ENCODE peak calls at places on chromosomes 1 and 21, in seven cellular contexts. One of them, this sample, is unnamed.

GRCh38 chr21:45427331-45428271 is 22.6 kb downstream of the COL18A1 start:
- DNase-seq in A549: peak; percentile 89
- DNase-seq in CD8-positive, alpha-beta memory T cell: no peak
- DNase-seq in left ventricle myocardium inferior: peak; percentile 42
- DNase-seq in left lung: peak; percentile 78
- DNase-seq in RWPE1: peak; percentile 95
- DNase-seq in stomach: peak; percentile 36
- DNase-seq in this sample: no peak

GRCh38 chr1:114063544-114063943 is 84.3 kb downstream of the OLFML3 start:
- DNase-seq in stomach: no peak
- DNase-seq in left ventricle myocardium inferior: no peak
- DNase-seq in left lung: no peak
- DNase-seq in A549: no peak
- DNase-seq in RWPE1: no peak
- DNase-seq in CD8-positive, alpha-beta memory T cell: no peak
- DNase-seq in this sample: no peak

GRCh38 chr1:154221815-154222081 is 993 bp downstream of the UBAP2L start:
- DNase-seq in RWPE1: no peak
- DNase-seq in stomach: no peak
- DNase-seq in left lung: no peak
- DNase-seq in A549: peak; percentile 56
- DNase-seq in CD8-positive, alpha-beta memory T cell: no peak
- DNase-seq in left ventricle myocardium inferior: no peak
- DNase-seq in this sample: no peak

GRCh38 chr1:66996018-66996682 is 57.8 kb downstream of the SLC35D1 start:
- DNase-seq in RWPE1: peak; percentile 38
- DNase-seq in CD8-positive, alpha-beta memory T cell: peak; percentile 10
- DNase-seq in A549: peak; percentile 69
- DNase-seq in stomach: peak; percentile 78
- DNase-seq in left lung: no peak
- DNase-seq in left ventricle myocardium inferior: no peak
- DNase-seq in this sample: peak; percentile 18

GRCh38 chr21:37430184-37430821 is 63.7 kb downstream of the DYRK1A start:
- DNase-seq in left ventricle myocardium inferior: no peak
- DNase-seq in left lung: no peak
- DNase-seq in A549: no peak
- DNase-seq in CD8-positive, alpha-beta memory T cell: no peak
- DNase-seq in stomach: no peak
- DNase-seq in RWPE1: peak; percentile 12
- DNase-seq in this sample: no peak

GRCh38 chr21:38341546-38342012 is 84.8 kb downstream of the KCNJ15 start:
- DNase-seq in RWPE1: no peak
- DNase-seq in A549: no peak
- DNase-seq in CD8-positive, alpha-beta memory T cell: no peak
- DNase-seq in left ventricle myocardium inferior: no peak
- DNase-seq in stomach: peak; percentile 49
- DNase-seq in left lung: no peak
- DNase-seq in this sample: no peak

GRCh38 chr1:100661176-100661575 is 58.4 kb upstream of the VCAM1 start:
- DNase-seq in left ventricle myocardium inferior: no peak
- DNase-seq in RWPE1: no peak
- DNase-seq in left lung: no peak
- DNase-seq in stomach: no peak
- DNase-seq in A549: no peak
- DNase-seq in CD8-positive, alpha-beta memory T cell: no peak
- DNase-seq in this sample: no peak

GRCh38 chr1:113253187-113253966 is 136.9 kb upstream of the MAGI3 start:
- DNase-seq in left lung: no peak
- DNase-seq in RWPE1: no peak
- DNase-seq in stomach: no peak
- DNase-seq in CD8-positive, alpha-beta memory T cell: no peak
- DNase-seq in A549: no peak
- DNase-seq in left ventricle myocardium inferior: no peak
- DNase-seq in this sample: no peak

GRCh38 chr1:241482761-241483250 is 36.7 kb downstream of the FH start:
- DNase-seq in stomach: no peak
- DNase-seq in CD8-positive, alpha-beta memory T cell: no peak
- DNase-seq in left lung: no peak
- DNase-seq in A549: peak; percentile 25
- DNase-seq in RWPE1: peak; percentile 65
- DNase-seq in left ventricle myocardium inferior: no peak
- DNase-seq in this sample: no peak

GRCh38 chr1:225987491-225988316 is 11.4 kb downstream of the SDE2 start:
- DNase-seq in CD8-positive, alpha-beta memory T cell: no peak
- DNase-seq in A549: peak; percentile 58
- DNase-seq in left lung: no peak
- DNase-seq in left ventricle myocardium inferior: no peak
- DNase-seq in RWPE1: peak; percentile 56
- DNase-seq in stomach: no peak
- DNase-seq in this sample: no peak

GRCh38 chr1:39268112-39268581 is 63.7 kb downstream of the MACF1 start:
- DNase-seq in A549: no peak
- DNase-seq in RWPE1: no peak
- DNase-seq in left ventricle myocardium inferior: no peak
- DNase-seq in stomach: no peak
- DNase-seq in CD8-positive, alpha-beta memory T cell: no peak
- DNase-seq in left lung: no peak
- DNase-seq in this sample: no peak

GRCh38 chr1:225462714-225463574 is 35.1 kb upstream of the LBR start:
- DNase-seq in left ventricle myocardium inferior: no peak
- DNase-seq in A549: no peak
- DNase-seq in left lung: no peak
- DNase-seq in CD8-positive, alpha-beta memory T cell: no peak
- DNase-seq in stomach: no peak
- DNase-seq in RWPE1: peak; percentile 64
- DNase-seq in this sample: peak; percentile 21

GRCh38 chr1:47510282-47510811 is 72.5 kb downstream of the FOXD2 start:
- DNase-seq in left ventricle myocardium inferior: no peak
- DNase-seq in CD8-positive, alpha-beta memory T cell: no peak
- DNase-seq in A549: no peak
- DNase-seq in left lung: no peak
- DNase-seq in RWPE1: no peak
- DNase-seq in stomach: no peak
- DNase-seq in this sample: no peak

GRCh38 chr1:224783006-224783651 is 146.3 kb upstream of the DNAH14 start:
- DNase-seq in A549: no peak
- DNase-seq in left ventricle myocardium inferior: no peak
- DNase-seq in left lung: no peak
- DNase-seq in stomach: no peak
- DNase-seq in CD8-positive, alpha-beta memory T cell: no peak
- DNase-seq in RWPE1: no peak
- DNase-seq in this sample: no peak

GRCh38 chr1:56963667-56964066 is 2.1 kb downstream of the C8B start:
- DNase-seq in left ventricle myocardium inferior: no peak
- DNase-seq in left lung: no peak
- DNase-seq in A549: no peak
- DNase-seq in stomach: no peak
- DNase-seq in CD8-positive, alpha-beta memory T cell: no peak
- DNase-seq in RWPE1: no peak
- DNase-seq in this sample: no peak

GRCh38 chr1:160416369-160416768 is 16.0 kb downstream of the VANGL2 start:
- DNase-seq in left lung: peak; percentile 54
- DNase-seq in stomach: no peak
- DNase-seq in A549: peak; percentile 59
- DNase-seq in RWPE1: peak; percentile 55
- DNase-seq in left ventricle myocardium inferior: no peak
- DNase-seq in CD8-positive, alpha-beta memory T cell: no peak
- DNase-seq in this sample: no peak

GRCh38 chr1:153509729-153510354 is 25.9 kb downstream of the S100A6 start:
- DNase-seq in RWPE1: no peak
- DNase-seq in left lung: no peak
- DNase-seq in left ventricle myocardium inferior: no peak
- DNase-seq in stomach: peak; percentile 55
- DNase-seq in A549: peak; percentile 72
- DNase-seq in CD8-positive, alpha-beta memory T cell: peak; percentile 42
- DNase-seq in this sample: no peak

GRCh38 chr1:160776178-160776577 is 19.8 kb upstream of the LY9 start:
- DNase-seq in A549: no peak
- DNase-seq in CD8-positive, alpha-beta memory T cell: no peak
- DNase-seq in RWPE1: no peak
- DNase-seq in stomach: no peak
- DNase-seq in left lung: no peak
- DNase-seq in left ventricle myocardium inferior: no peak
- DNase-seq in this sample: no peak

GRCh38 chr1:41533016-41533730 is 48.7 kb upstream of the EDN2 start:
- DNase-seq in left ventricle myocardium inferior: no peak
- DNase-seq in CD8-positive, alpha-beta memory T cell: no peak
- DNase-seq in A549: no peak
- DNase-seq in stomach: no peak
- DNase-seq in left lung: peak; percentile 48
- DNase-seq in RWPE1: no peak
- DNase-seq in this sample: no peak

GRCh38 chr1:151049458-151049857 is 1.9 kb downstream of the C1orf56 start:
- DNase-seq in RWPE1: no peak
- DNase-seq in stomach: no peak
- DNase-seq in CD8-positive, alpha-beta memory T cell: no peak
- DNase-seq in A549: no peak
- DNase-seq in left lung: no peak
- DNase-seq in left ventricle myocardium inferior: no peak
- DNase-seq in this sample: no peak

GRCh38 chr1:59967141-59967697 is 40.6 kb upstream of the CYP2J2 start:
- DNase-seq in CD8-positive, alpha-beta memory T cell: no peak
- DNase-seq in A549: no peak
- DNase-seq in left ventricle myocardium inferior: no peak
- DNase-seq in left lung: no peak
- DNase-seq in stomach: no peak
- DNase-seq in RWPE1: no peak
- DNase-seq in this sample: no peak

GRCh38 chr1:33163621-33164071 is 18.2 kb downstream of the TRIM62 start:
- DNase-seq in left ventricle myocardium inferior: no peak
- DNase-seq in RWPE1: no peak
- DNase-seq in A549: no peak
- DNase-seq in left lung: no peak
- DNase-seq in CD8-positive, alpha-beta memory T cell: no peak
- DNase-seq in stomach: no peak
- DNase-seq in this sample: no peak

GRCh38 chr1:224726783-224727182 is 110.7 kb downstream of the CNIH3 start:
- DNase-seq in left ventricle myocardium inferior: no peak
- DNase-seq in CD8-positive, alpha-beta memory T cell: no peak
- DNase-seq in left lung: no peak
- DNase-seq in A549: no peak
- DNase-seq in RWPE1: peak; percentile 53
- DNase-seq in stomach: no peak
- DNase-seq in this sample: no peak

GRCh38 chr1:196309386-196309785 is 298.9 kb downstream of the KCNT2 start:
- DNase-seq in left lung: no peak
- DNase-seq in CD8-positive, alpha-beta memory T cell: no peak
- DNase-seq in left ventricle myocardium inferior: no peak
- DNase-seq in RWPE1: peak; percentile 38
- DNase-seq in stomach: no peak
- DNase-seq in A549: peak; percentile 42
- DNase-seq in this sample: no peak

GRCh38 chr1:79460773-79461436 is 454.4 kb upstream of the ADGRL4 start:
- DNase-seq in left lung: no peak
- DNase-seq in RWPE1: no peak
- DNase-seq in stomach: no peak
- DNase-seq in left ventricle myocardium inferior: no peak
- DNase-seq in A549: no peak
- DNase-seq in CD8-positive, alpha-beta memory T cell: no peak
- DNase-seq in this sample: no peak

GRCh38 chr21:43306391-43306790 is 120.5 kb downstream of the SIK1 start:
- DNase-seq in left ventricle myocardium inferior: peak; percentile 9
- DNase-seq in RWPE1: no peak
- DNase-seq in stomach: no peak
- DNase-seq in A549: no peak
- DNase-seq in left lung: peak; percentile 37
- DNase-seq in CD8-positive, alpha-beta memory T cell: no peak
- DNase-seq in this sample: no peak
- H3K27ac ChIP-seq in left ventricle myocardium inferior: no peak overlapping the region
- H3K27ac ChIP-seq in RWPE1: peak overlapping the region; percentile 97
- H3K27ac ChIP-seq in stomach: peak overlapping the region; percentile 46
- H3K27ac ChIP-seq in A549: peak overlapping the region; percentile 86
- H3K27ac ChIP-seq in left lung: no peak overlapping the region
- H3K27ac ChIP-seq in CD8-positive, alpha-beta memory T cell: no peak overlapping the region
- H3K27ac ChIP-seq in this sample: no peak overlapping the region

GRCh38 chr1:237702161-237702560 is 188.6 kb downstream of the ZP4 start:
- DNase-seq in A549: no peak
- DNase-seq in RWPE1: no peak
- DNase-seq in stomach: no peak
- DNase-seq in CD8-positive, alpha-beta memory T cell: no peak
- DNase-seq in left lung: no peak
- DNase-seq in left ventricle myocardium inferior: no peak
- DNase-seq in this sample: no peak
- H3K27ac ChIP-seq in A549: no peak overlapping the region
- H3K27ac ChIP-seq in RWPE1: no peak overlapping the region
- H3K27ac ChIP-seq in stomach: no peak overlapping the region
- H3K27ac ChIP-seq in CD8-positive, alpha-beta memory T cell: no peak overlapping the region
- H3K27ac ChIP-seq in left lung: no peak overlapping the region
- H3K27ac ChIP-seq in left ventricle myocardium inferior: no peak overlapping the region
- H3K27ac ChIP-seq in this sample: no peak overlapping the region

DNA sequence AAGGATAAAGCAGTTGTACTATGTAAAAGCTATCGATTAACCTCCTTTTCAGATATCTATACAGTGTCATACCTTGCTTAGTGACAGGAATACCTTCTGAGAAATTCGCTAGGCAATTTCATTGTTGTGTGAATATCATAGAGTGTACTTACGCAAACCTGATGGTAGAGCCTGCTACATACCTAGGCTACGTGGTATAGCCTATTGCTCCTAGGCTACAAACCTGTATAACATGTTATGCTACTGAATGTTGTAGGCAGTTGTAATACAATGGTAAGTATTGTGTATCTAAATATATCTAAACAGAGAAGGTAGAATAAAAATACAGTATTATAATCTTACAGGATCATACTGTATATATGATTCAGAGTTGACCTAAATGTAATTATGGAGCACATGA is 26.5 kb downstream of the FLVCR1 start:
- DNase-seq in A549: no peak
- DNase-seq in left ventricle myocardium inferior: no peak
- DNase-seq in left lung: no peak
- DNase-seq in CD8-positive, alpha-beta memory T cell: no peak
- DNase-seq in RWPE1: no peak
- DNase-seq in stomach: no peak
- DNase-seq in this sample: no peak
- H3K27ac ChIP-seq in A549: no peak overlapping the region
- H3K27ac ChIP-seq in left ventricle myocardium inferior: no peak overlapping the region
- H3K27ac ChIP-seq in left lung: no peak overlapping the region
- H3K27ac ChIP-seq in CD8-positive, alpha-beta memory T cell: no peak overlapping the region
- H3K27ac ChIP-seq in RWPE1: no peak overlapping the region
- H3K27ac ChIP-seq in stomach: no peak overlapping the region
- H3K27ac ChIP-seq in this sample: no peak overlapping the region

GRCh38 chr1:31765041-31765467 is 914 bp upstream of the ADGRB2 start:
- DNase-seq in stomach: no peak
- DNase-seq in left lung: peak; percentile 34
- DNase-seq in RWPE1: no peak
- DNase-seq in left ventricle myocardium inferior: no peak
- DNase-seq in A549: peak; percentile 65
- DNase-seq in CD8-positive, alpha-beta memory T cell: no peak
- DNase-seq in this sample: peak; percentile 57

GRCh38 chr1:31764307-31765040 is at the start of gene ADGRB2:
- DNase-seq in left lung: peak; percentile 72
- DNase-seq in left ventricle myocardium inferior: no peak
- DNase-seq in CD8-positive, alpha-beta memory T cell: peak; percentile 20
- DNase-seq in A549: peak; percentile 35
- DNase-seq in stomach: no peak
- DNase-seq in RWPE1: no peak
- DNase-seq in this sample: no peak

GRCh38 chr1:31762726-31763670 is 1.1 kb downstream of the ADGRB2 start:
- DNase-seq in A549: peak; percentile 70
- DNase-seq in left lung: peak; percentile 88
- DNase-seq in stomach: peak; percentile 80
- DNase-seq in CD8-positive, alpha-beta memory T cell: peak; percentile 62
- DNase-seq in RWPE1: peak; percentile 73
- DNase-seq in left ventricle myocardium inferior: peak; percentile 60
- DNase-seq in this sample: peak; percentile 79

GRCh38 chr1:31762323-31762722 is 1.8 kb downstream of the ADGRB2 start:
- DNase-seq in left lung: peak; percentile 30
- DNase-seq in left ventricle myocardium inferior: no peak
- DNase-seq in A549: no peak
- DNase-seq in RWPE1: no peak
- DNase-seq in CD8-positive, alpha-beta memory T cell: no peak
- DNase-seq in stomach: no peak
- DNase-seq in this sample: no peak

GRCh38 chr1:31763671-31764306 is 351 bp downstream of the ADGRB2 start:
- DNase-seq in CD8-positive, alpha-beta memory T cell: peak; percentile 33
- DNase-seq in RWPE1: no peak
- DNase-seq in stomach: no peak
- DNase-seq in left lung: peak; percentile 71
- DNase-seq in A549: no peak
- DNase-seq in left ventricle myocardium inferior: no peak
- DNase-seq in this sample: no peak
- H3K27ac ChIP-seq in CD8-positive, alpha-beta memory T cell: no peak overlapping the region
- H3K27ac ChIP-seq in RWPE1: peak overlapping the region; percentile 20
- H3K27ac ChIP-seq in stomach: peak overlapping the region; percentile 44
- H3K27ac ChIP-seq in left lung: no peak overlapping the region
- H3K27ac ChIP-seq in A549: peak overlapping the region; percentile 98
- H3K27ac ChIP-seq in left ventricle myocardium inferior: no peak overlapping the region
- H3K27ac ChIP-seq in this sample: peak overlapping the region; percentile 59